ENCODE peak calls at places on chromosome 17, in four cellular contexts. L is EL, S is NCI-H2171 treated with DMSO at 0.1 percent for 48 hours, Y is germinal center. F is an unnamed sample.
A peak's percentile ranks its signal among the peaks of the same experiment; 100 is the strongest.

GRCh38 chr17:68698761-68699160 is 97.6 kb upstream of the FAM20A start:
- DNase-seq in L (no peak), S (peak; percentile 8), Y (no peak), F (no peak)

GRCh38 chr17:2170023-2170422 is 115.1 kb downstream of the HIC1 start:
- DNase-seq in L (no peak), S (no peak), Y (peak; percentile 18), F (peak; percentile 37)

GRCh38 chr17:75635610-75636202 is 2.5 kb downstream of the SMIM5 start:
- DNase-seq in L (no peak), S (peak; percentile 45), Y (no peak), F (no peak)

GRCh38 chr17:29807520-29808361 is 122.3 kb downstream of the SSH2 start:
- DNase-seq in L (peak; percentile 79), S (peak; percentile 53), Y (peak; percentile 65), F (peak; percentile 74)

GRCh38 chr17:78748730-78749317 is 33.2 kb downstream of the CYTH1 start:
- DNase-seq in L (peak; percentile 25), S (no peak), Y (no peak), F (peak; percentile 56)

GRCh38 chr17:81509687-81510523 is 2.7 kb downstream of the ACTG1 start:
- DNase-seq in L (peak; percentile 47), S (no peak), Y (no peak), F (peak; percentile 35)

GRCh38 chr17:76923491-76923890 is 55.3 kb downstream of the MGAT5B start:
- DNase-seq in L (no peak), S (no peak), Y (no peak), F (no peak)

GRCh38 chr17:74386397-74386796 is 19.1 kb downstream of the GPR142 start:
- DNase-seq in L (no peak), S (no peak), Y (no peak), F (no peak)

GRCh38 chr17:81926451-81927144 is 937 bp downstream of the MAFG start:
- DNase-seq in L (peak; percentile 91), S (no peak), Y (peak; percentile 79), F (peak; percentile 70)

GRCh38 chr17:42248351-42249179 is 27.6 kb downstream of the STAT5B start:
- DNase-seq in L (peak; percentile 70), S (peak; percentile 96), Y (peak; percentile 82), F (no peak)

GRCh38 chr17:28950017-28950751 is 1.1 kb downstream of the PHF12 start:
- DNase-seq in L (peak; percentile 58), S (peak; percentile 62), Y (peak; percentile 35), F (peak; percentile 24)

GRCh38 chr17:47279062-47279801 is 25.6 kb downstream of the ITGB3 start:
- DNase-seq in L (peak; percentile 99), S (no peak), Y (peak; percentile 83), F (peak; percentile 98)

F was measured in MCF 10A.